ENCODE peak calls at places on chromosomes 6 and 20, in seven cellular contexts. P is nucleus accumbens; C is cardiac fibroblast; M is naive B cell; L is naive thymus-derived CD4-positive, alpha-beta T cell; B is NCI-H2029 treated with DMSO at 0.1 percent for 48 hours; O is SW 1271. I is an unnamed sample.
A peak's percentile ranks its signal among the peaks of the same experiment; 100 is the strongest.

GRCh38 chr6:45697605-45698004 is 318.1 kb downstream of the CLIC5 start:
- DNase-seq in O (no peak), L (no peak), B (no peak), C (peak; percentile 89), P (no peak), M (no peak), I (no peak)

GRCh38 chr6:128606611-128607010 is 86.2 kb upstream of the PTPRK start:
- DNase-seq in B (no peak), L (no peak), M (no peak), O (no peak), C (no peak), P (no peak), I (no peak)

GRCh38 chr6:17656092-17656491 is 50.6 kb downstream of the NUP153 start:
- DNase-seq in O (no peak), P (no peak), M (no peak), C (peak; percentile 46), B (peak; percentile 43), L (no peak), I (no peak)

GRCh38 chr6:137973201-137973600 is 106.1 kb downstream of the TNFAIP3 start:
- DNase-seq in O (no peak), P (no peak), B (no peak), C (peak; percentile 59), M (no peak), L (no peak), I (no peak)

GRCh38 chr20:57327820-57328219 is 1.8 kb upstream of the SPO11 start:
- DNase-seq in M (no peak), C (no peak), B (no peak), O (no peak), L (no peak), P (no peak), I (no peak)

GRCh38 chr20:62262064-62262463 is 23.7 kb downstream of the OSBPL2 start:
- DNase-seq in O (no peak), P (no peak), M (no peak), B (no peak), L (no peak), C (no peak), I (no peak)

GRCh38 chr6:143361536-143362191 is 88.8 kb downstream of the ADAT2 start:
- DNase-seq in O (no peak), B (no peak), M (no peak), L (no peak), C (no peak), P (no peak), I (no peak)

GRCh38 chr6:92810913-92811312 is 608.4 kb downstream of the EPHA7 start:
- DNase-seq in P (peak; percentile 3), M (peak; percentile 1), O (peak; percentile 10), C (peak; percentile 37), B (peak; percentile 36), L (no peak), I (no peak)

GRCh38 chr6:15577106-15577505 is 85.7 kb downstream of the DTNBP1 start:
- DNase-seq in P (no peak), O (no peak), L (no peak), M (no peak), B (no peak), C (no peak), I (no peak)

GRCh38 chr20:49964964-49965780 is 17.6 kb upstream of the SNAI1 start:
- DNase-seq in O (no peak), M (no peak), C (no peak), L (no peak), P (no peak), B (no peak), I (no peak)

GRCh38 chr6:136792945-136793289 is 640 bp upstream of the MAP3K5 start:
- DNase-seq in B (no peak), C (peak; percentile 94), O (peak; percentile 83), M (peak; percentile 94), L (peak; percentile 93), P (peak; percentile 89), I (peak; percentile 86)

GRCh38 chr6:107818272-107818671 is 5.8 kb downstream of the SCML4 start:
- DNase-seq in M (no peak), P (no peak), O (no peak), C (no peak), B (no peak), L (no peak), I (no peak)

GRCh38 chr6:40627316-40627715 is 40.2 kb upstream of the LRFN2 start:
- DNase-seq in B (no peak), O (no peak), C (no peak), M (no peak), P (no peak), L (no peak), I (no peak)

GRCh38 chr6:125067552-125067951 is 86.0 kb upstream of the TPD52L1 start:
- DNase-seq in P (no peak), M (no peak), C (no peak), O (no peak), B (no peak), L (no peak), I (no peak)

I was measured in midbrain.